ENCODE peak calls at places on chromosomes 5 and 9, in five cellular contexts. One of them, this sample, is unnamed.

GRCh38 chr9:133714606-133715294 is 23.4 kb downstream of the SARDH start:
- DNase-seq in SK-N-SH: peak; percentile 59
- DNase-seq in HCT116: no peak
- DNase-seq in K562: no peak
- DNase-seq in GM12878: no peak
- DNase-seq in this sample: no peak

GRCh38 chr9:20642045-20642444 is 19.7 kb upstream of the MLLT3 start:
- DNase-seq in K562: no peak
- DNase-seq in SK-N-SH: no peak
- DNase-seq in GM12878: no peak
- DNase-seq in HCT116: no peak
- DNase-seq in this sample: no peak

GRCh38 chr5:9423611-9424010 is 122.3 kb downstream of the SEMA5A start:
- DNase-seq in HCT116: no peak
- DNase-seq in SK-N-SH: no peak
- DNase-seq in K562: no peak
- DNase-seq in GM12878: no peak
- DNase-seq in this sample: no peak

GRCh38 chr5:1737790-1738405 is 61.7 kb downstream of the MRPL36 start:
- DNase-seq in GM12878: peak; percentile 11
- DNase-seq in HCT116: peak; percentile 22
- DNase-seq in K562: peak; percentile 61
- DNase-seq in SK-N-SH: peak; percentile 42
- DNase-seq in this sample: peak; percentile 65

GRCh38 chr9:132739705-132740310 is 69.5 kb downstream of the GTF3C4 start:
- DNase-seq in K562: no peak
- DNase-seq in GM12878: no peak
- DNase-seq in SK-N-SH: no peak
- DNase-seq in HCT116: no peak
- DNase-seq in this sample: no peak

GRCh38 chr5:74798977-74799911 is 32.2 kb downstream of the NSA2 start:
- DNase-seq in GM12878: no peak
- DNase-seq in HCT116: no peak
- DNase-seq in K562: no peak
- DNase-seq in SK-N-SH: no peak
- DNase-seq in this sample: no peak

GRCh38 chr9:107868166-107868565 is 378.6 kb upstream of the KLF4 start:
- DNase-seq in SK-N-SH: no peak
- DNase-seq in GM12878: no peak
- DNase-seq in HCT116: no peak
- DNase-seq in K562: no peak
- DNase-seq in this sample: no peak

GRCh38 chr9:133708770-133709611 is 29.2 kb downstream of the SARDH start:
- DNase-seq in SK-N-SH: no peak
- DNase-seq in HCT116: no peak
- DNase-seq in GM12878: peak; percentile 7
- DNase-seq in K562: no peak
- DNase-seq in this sample: no peak

GRCh38 chr9:137301086-137301947 is 754 bp downstream of the NRARP start:
- DNase-seq in GM12878: no peak
- DNase-seq in HCT116: peak; percentile 29
- DNase-seq in SK-N-SH: peak; percentile 86
- DNase-seq in K562: peak; percentile 83
- DNase-seq in this sample: peak; percentile 96

GRCh38 chr5:166165600-166165999 is 2125.8 kb upstream of the WWC1 start:
- DNase-seq in GM12878: no peak
- DNase-seq in HCT116: no peak
- DNase-seq in K562: no peak
- DNase-seq in SK-N-SH: no peak
- DNase-seq in this sample: peak; percentile 39

GRCh38 chr5:78360674-78361225 is 333 bp downstream of the SCAMP1 start:
- DNase-seq in GM12878: no peak
- DNase-seq in HCT116: no peak
- DNase-seq in K562: peak; percentile 42
- DNase-seq in SK-N-SH: peak; percentile 75
- DNase-seq in this sample: peak; percentile 41

GRCh38 chr5:143347698-143348344 is 55.7 kb downstream of the NR3C1 start:
- DNase-seq in SK-N-SH: no peak
- DNase-seq in HCT116: no peak
- DNase-seq in K562: no peak
- DNase-seq in GM12878: no peak
- DNase-seq in this sample: no peak

GRCh38 chr5:130720355-130720754 is 444.7 kb downstream of the HINT1 start:
- DNase-seq in HCT116: peak; percentile 45
- DNase-seq in K562: peak; percentile 1
- DNase-seq in SK-N-SH: peak; percentile 27
- DNase-seq in GM12878: no peak
- DNase-seq in this sample: peak; percentile 28

GRCh38 chr5:132094393-132095076 is 20.9 kb downstream of the CSF2 start:
- DNase-seq in GM12878: no peak
- DNase-seq in K562: no peak
- DNase-seq in SK-N-SH: no peak
- DNase-seq in HCT116: no peak
- DNase-seq in this sample: no peak

GRCh38 chr5:61334224-61335196 is 2.5 kb downstream of the ZSWIM6 start:
- DNase-seq in SK-N-SH: peak; percentile 27
- DNase-seq in GM12878: no peak
- DNase-seq in K562: no peak
- DNase-seq in HCT116: no peak
- DNase-seq in this sample: no peak

GRCh38 chr9:126499005-126499910 is 114.5 kb upstream of the LMX1B start:
- DNase-seq in HCT116: no peak
- DNase-seq in K562: peak; percentile 42
- DNase-seq in SK-N-SH: peak; percentile 82
- DNase-seq in GM12878: no peak
- DNase-seq in this sample: peak; percentile 57

GRCh38 chr5:57953830-57954229 is 471.2 kb upstream of the ACTBL2 start:
- DNase-seq in SK-N-SH: no peak
- DNase-seq in HCT116: no peak
- DNase-seq in GM12878: no peak
- DNase-seq in K562: peak; percentile 38
- DNase-seq in this sample: no peak

GRCh38 chr5:107486489-107486888 is 184.2 kb downstream of the EFNA5 start:
- DNase-seq in K562: no peak
- DNase-seq in HCT116: peak; percentile 36
- DNase-seq in GM12878: peak; percentile 48
- DNase-seq in SK-N-SH: no peak
- DNase-seq in this sample: no peak

GRCh38 chr5:127101533-127101932 is 28.2 kb upstream of the C5orf63 start:
- DNase-seq in GM12878: no peak
- DNase-seq in HCT116: no peak
- DNase-seq in K562: no peak
- DNase-seq in SK-N-SH: no peak
- DNase-seq in this sample: no peak

GRCh38 chr5:149916317-149917072 is 28.1 kb downstream of the PDE6A start:
- DNase-seq in SK-N-SH: no peak
- DNase-seq in GM12878: no peak
- DNase-seq in K562: no peak
- DNase-seq in HCT116: no peak
- DNase-seq in this sample: no peak

GRCh38 chr5:149921597-149921996 is 23.0 kb downstream of the PDE6A start:
- DNase-seq in SK-N-SH: no peak
- DNase-seq in K562: no peak
- DNase-seq in GM12878: no peak
- DNase-seq in HCT116: no peak
- DNase-seq in this sample: no peak

GRCh38 chr5:149915392-149916260 is 29.0 kb downstream of the PDE6A start:
- DNase-seq in K562: no peak
- DNase-seq in HCT116: no peak
- DNase-seq in GM12878: no peak
- DNase-seq in SK-N-SH: no peak
- DNase-seq in this sample: peak; percentile 41

GRCh38 chr5:149913449-149914419 is 30.9 kb downstream of the PDE6A start:
- DNase-seq in GM12878: no peak
- DNase-seq in SK-N-SH: no peak
- DNase-seq in HCT116: no peak
- DNase-seq in K562: no peak
- DNase-seq in this sample: no peak

DNA sequence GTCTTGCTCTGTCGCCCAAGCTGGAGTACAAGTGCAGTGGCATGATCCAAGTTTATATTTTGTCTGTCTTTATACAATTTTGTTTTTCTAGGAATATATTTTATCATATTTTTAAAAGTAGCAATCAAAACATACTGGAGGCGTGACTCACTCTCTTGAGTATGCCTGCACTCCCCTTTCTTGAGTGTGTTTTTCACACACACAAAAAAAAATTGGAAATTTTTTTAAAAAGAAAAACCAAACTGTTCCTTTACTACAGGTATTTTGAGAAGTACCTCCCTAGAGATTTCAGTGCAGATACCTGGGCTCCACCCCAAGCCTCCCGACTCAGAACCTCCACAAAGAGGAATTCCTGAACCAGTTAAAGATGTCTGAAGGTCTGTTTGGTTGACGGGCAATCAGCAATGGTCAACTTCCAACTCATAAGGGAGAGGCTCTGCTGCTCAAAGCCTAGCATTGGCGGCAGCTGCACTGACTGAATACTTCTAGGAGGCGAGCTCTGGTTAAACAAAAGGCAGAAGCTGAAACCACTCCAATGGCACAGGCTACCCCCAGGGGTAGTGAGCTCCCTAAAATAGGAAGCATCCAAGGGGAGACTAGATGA is 27.4 kb downstream of the PDE6A start:
- DNase-seq in GM12878: no peak
- DNase-seq in HCT116: no peak
- DNase-seq in SK-N-SH: no peak
- DNase-seq in K562: no peak
- DNase-seq in this sample: no peak
- TF ChIP-seq JUND in GM12878: no peak
- TF ChIP-seq JUND in HCT116: no peak
- TF ChIP-seq JUND in SK-N-SH: no peak
- TF ChIP-seq JUND in K562: no peak
- TF ChIP-seq JUND in this sample: no peak

DNA sequence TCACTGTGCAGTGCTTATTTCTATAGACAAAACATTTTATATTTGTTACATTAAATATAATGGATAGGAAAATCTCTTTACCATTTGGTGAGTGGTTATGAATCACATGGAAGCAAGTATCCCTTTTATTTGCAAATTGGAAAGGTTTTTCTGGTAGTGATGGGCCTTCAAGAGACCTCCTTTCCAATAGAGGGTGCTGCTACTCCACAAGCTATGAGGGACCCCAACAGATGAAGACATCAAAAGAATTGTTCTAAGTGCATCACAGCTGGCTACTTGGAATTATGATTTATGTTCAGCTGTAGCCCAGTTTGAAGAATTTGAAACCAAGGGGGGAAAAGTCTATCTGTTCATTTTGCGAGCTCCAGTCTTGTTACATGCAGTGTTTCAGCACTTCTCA is 493.7 kb upstream of the SGCD start:
- DNase-seq in GM12878: no peak
- DNase-seq in SK-N-SH: peak; percentile 3
- DNase-seq in K562: no peak
- DNase-seq in HCT116: no peak
- DNase-seq in this sample: peak; percentile 20
- TF ChIP-seq JUND in GM12878: no peak
- TF ChIP-seq JUND in SK-N-SH: no peak
- TF ChIP-seq JUND in K562: no peak
- TF ChIP-seq JUND in HCT116: no peak
- TF ChIP-seq JUND in this sample: no peak

DNA sequence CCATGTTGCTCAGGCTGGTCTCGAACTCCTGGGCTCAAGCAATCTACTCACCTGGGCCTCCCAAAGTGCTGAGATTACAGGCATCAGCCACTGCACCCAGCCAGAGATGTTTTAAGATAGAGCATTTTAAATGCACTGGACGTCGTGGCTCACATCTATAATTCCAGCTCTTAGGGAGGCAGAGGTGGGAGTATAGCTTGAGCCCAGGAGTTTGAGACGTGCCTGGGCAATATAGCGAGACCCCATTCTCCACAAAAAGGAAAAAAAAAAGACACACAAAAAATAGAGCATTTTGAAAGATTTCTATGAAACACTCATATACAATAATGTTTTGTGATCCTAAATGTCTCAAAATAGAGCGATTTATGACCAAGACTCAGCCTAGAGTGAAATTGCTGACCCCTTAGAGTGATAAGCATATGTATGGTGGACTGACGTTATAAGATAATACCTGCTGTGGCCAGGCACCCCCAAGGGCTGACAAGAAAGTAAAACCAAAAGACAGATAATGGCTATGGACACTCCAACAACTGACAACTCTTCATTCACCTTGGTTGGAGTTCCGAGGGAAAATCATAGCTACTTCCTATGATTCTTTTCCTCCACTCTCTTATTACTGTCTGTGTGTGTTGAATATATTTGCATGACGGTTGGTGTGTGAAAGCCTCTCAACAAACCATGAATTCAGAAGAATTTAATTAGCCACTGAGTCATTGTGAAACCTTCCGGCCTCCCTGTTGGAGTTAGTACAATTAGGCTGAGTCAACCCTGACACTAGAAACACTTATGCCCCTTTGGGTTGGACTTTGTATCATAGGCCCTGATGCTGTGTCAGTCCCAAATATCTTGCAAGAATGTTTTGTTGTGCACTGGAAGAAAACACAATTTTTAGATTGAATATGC is 526.5 kb upstream of the NUDT12 start:
- DNase-seq in HCT116: peak; percentile 86
- DNase-seq in SK-N-SH: no peak
- DNase-seq in GM12878: peak; percentile 45
- DNase-seq in K562: peak; percentile 81
- DNase-seq in this sample: no peak
- TF ChIP-seq JUND in HCT116: peak; percentile 90
- TF ChIP-seq JUND in SK-N-SH: no peak
- TF ChIP-seq JUND in GM12878: peak; percentile 84
- TF ChIP-seq JUND in K562: peak; percentile 69
- TF ChIP-seq JUND in this sample: no peak

GRCh38 chr9:114850871-114851270 is 45.0 kb upstream of the TNFSF15 start:
- DNase-seq in K562: no peak
- DNase-seq in GM12878: no peak
- DNase-seq in HCT116: no peak
- DNase-seq in SK-N-SH: no peak
- DNase-seq in this sample: no peak

GRCh38 chr9:114853071-114853865 is 47.4 kb upstream of the TNFSF15 start:
- DNase-seq in GM12878: no peak
- DNase-seq in K562: no peak
- DNase-seq in HCT116: no peak
- DNase-seq in SK-N-SH: no peak
- DNase-seq in this sample: no peak

GRCh38 chr9:114851301-114851700 is 45.5 kb upstream of the TNFSF15 start:
- DNase-seq in SK-N-SH: no peak
- DNase-seq in HCT116: no peak
- DNase-seq in GM12878: no peak
- DNase-seq in K562: no peak
- DNase-seq in this sample: no peak

GRCh38 chr9:114849450-114849849 is 43.6 kb upstream of the TNFSF15 start:
- DNase-seq in GM12878: no peak
- DNase-seq in K562: no peak
- DNase-seq in SK-N-SH: no peak
- DNase-seq in HCT116: no peak
- DNase-seq in this sample: no peak

DNA sequence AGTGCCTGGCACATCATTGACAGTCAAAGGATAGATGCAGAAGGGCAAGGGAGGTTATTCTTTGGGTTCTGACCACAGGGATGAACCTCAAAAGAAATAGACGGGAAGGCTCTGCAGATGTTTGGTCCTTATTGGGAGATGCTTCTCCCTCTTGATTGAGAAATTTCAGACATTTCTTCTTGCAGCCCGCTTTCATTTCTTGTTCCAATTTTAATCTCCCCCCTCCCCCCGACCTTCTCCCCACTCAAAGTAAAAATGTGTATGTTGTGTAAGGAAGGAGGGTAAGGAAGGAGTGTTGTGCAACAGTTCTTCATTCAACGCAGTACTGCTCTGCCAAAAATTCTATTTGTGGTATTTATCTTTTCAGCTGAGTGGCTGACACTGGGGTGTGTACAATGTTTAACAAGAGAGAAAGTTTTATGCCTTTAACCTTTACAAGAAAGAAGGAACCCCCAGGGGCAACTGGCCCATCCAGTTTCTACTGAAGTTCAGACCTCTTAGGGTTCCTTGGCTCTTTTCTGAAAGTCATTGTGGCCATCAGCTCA is 46.3 kb upstream of the TNFSF15 start:
- DNase-seq in HCT116: no peak
- DNase-seq in GM12878: no peak
- DNase-seq in K562: no peak
- DNase-seq in SK-N-SH: no peak
- DNase-seq in this sample: no peak
- TF ChIP-seq JUND in HCT116: no peak
- TF ChIP-seq JUND in GM12878: no peak
- TF ChIP-seq JUND in K562: no peak
- TF ChIP-seq JUND in SK-N-SH: no peak
- TF ChIP-seq JUND in this sample: no peak

This sample was measured in T47D.